ENCODE peak calls at places on chromosomes 1 and 21, in four cellular contexts. Y is HL-60, W is GM12878, K is K562. R is an unnamed sample.

GRCh38 chr1:96256391-96256790 is 465.2 kb upstream of the PTBP2 start:
- DNase-seq in Y (no peak), W (no peak), K (no peak), R (no peak)

GRCh38 chr1:205049479-205049878 is 6.5 kb downstream of the CNTN2 start:
- DNase-seq in Y (no peak), W (no peak), K (no peak), R (no peak)

GRCh38 chr1:184163674-184164470 is 112.3 kb downstream of the TSEN15 start:
- DNase-seq in Y (no peak), W (peak), K (peak), R (peak)

GRCh38 chr1:2480236-2480985 is 4.3 kb downstream of the PLCH2 start:
- DNase-seq in Y (no peak), W (no peak), K (no peak), R (no peak)

GRCh38 chr1:172893146-172893841 is 157.4 kb downstream of the TNFSF18 start:
- DNase-seq in Y (no peak), W (no peak), K (no peak), R (no peak)

GRCh38 chr1:97806336-97806735 is 114.5 kb downstream of the DPYD start:
- DNase-seq in Y (no peak), W (no peak), K (no peak), R (no peak)

GRCh38 chr1:211352985-211353515 is 26.4 kb downstream of the TRAF5 start:
- DNase-seq in Y (peak), W (no peak), K (peak), R (peak)

GRCh38 chr1:199226163-199226562 is 587.3 kb downstream of the PTPRC start:
- DNase-seq in Y (no peak), W (peak), K (no peak), R (no peak)

GRCh38 chr1:229199261-229199850 is 71.6 kb upstream of the RAB4A start:
- DNase-seq in Y (no peak), W (no peak), K (peak), R (no peak)

GRCh38 chr1:161439280-161440232 is 65.7 kb upstream of the FCGR2A start:
- DNase-seq in Y (peak), W (no peak), K (peak), R (peak)

GRCh38 chr21:17660449-17660848 is 47.7 kb upstream of the BTG3 start:
- DNase-seq in Y (no peak), W (no peak), K (no peak), R (no peak)

GRCh38 chr1:2606004-2606805 is 19.6 kb downstream of the PRXL2B start:
- DNase-seq in Y (no peak), W (no peak), K (no peak), R (peak)

GRCh38 chr1:208834346-208835081 is 590.3 kb upstream of the PLXNA2 start:
- DNase-seq in Y (no peak), W (no peak), K (no peak), R (no peak)

GRCh38 chr1:183652107-183652506 is 1.0 kb downstream of the APOBEC4 start:
- DNase-seq in Y (no peak), W (no peak), K (no peak), R (no peak)

GRCh38 chr1:110118636-110119396 is 6.6 kb downstream of the UBL4B start:
- DNase-seq in Y (no peak), W (no peak), K (no peak), R (no peak)

GRCh38 chr1:168266644-168267186 is 14.0 kb upstream of the TBX19 start:
- DNase-seq in Y (no peak), W (no peak), K (peak), R (no peak)

GRCh38 chr1:107844009-107844408 is 121.0 kb downstream of the VAV3 start:
- DNase-seq in Y (no peak), W (no peak), K (no peak), R (no peak)

GRCh38 chr1:1199961-1200875 is 6.2 kb downstream of the TNFRSF18 start:
- DNase-seq in Y (no peak), W (no peak), K (no peak), R (no peak)

GRCh38 chr1:61436016-61436415 is 288.9 kb downstream of the TM2D1 start:
- DNase-seq in Y (no peak), W (no peak), K (no peak), R (no peak)

GRCh38 chr1:61434276-61434675 is 290.7 kb downstream of the TM2D1 start:
- DNase-seq in Y (no peak), W (no peak), K (no peak), R (no peak)

GRCh38 chr1:61433646-61434045 is 291.3 kb downstream of the TM2D1 start:
- DNase-seq in Y (no peak), W (no peak), K (no peak), R (no peak)

GRCh38 chr1:61436491-61437120 is 288.3 kb downstream of the TM2D1 start:
- DNase-seq in Y (no peak), W (no peak), K (no peak), R (no peak)

GRCh38 chr1:61435226-61435625 is 289.7 kb downstream of the TM2D1 start:
- DNase-seq in Y (no peak), W (no peak), K (no peak), R (no peak)
- TF ChIP-seq SPI1 in Y (no peak), W (no peak), K (no peak), R (no peak)

GRCh38 chr1:165185161-165185889 is 171.2 kb downstream of the LMX1A start:
- DNase-seq in Y (no peak), W (no peak), K (no peak), R (no peak)

GRCh38 chr1:165189011-165189410 is 167.5 kb downstream of the LMX1A start:
- DNase-seq in Y (no peak), W (no peak), K (no peak), R (no peak)

GRCh38 chr1:165182975-165183374 is 173.5 kb downstream of the LMX1A start:
- DNase-seq in Y (no peak), W (no peak), K (no peak), R (no peak)

GRCh38 chr1:165187020-165187628 is 169.4 kb downstream of the LMX1A start:
- DNase-seq in Y (no peak), W (no peak), K (no peak), R (no peak)
- TF ChIP-seq SPI1 in Y (no peak), W (no peak), K (no peak), R (no peak)

GRCh38 chr1:54272772-54273091 is 72.8 kb downstream of the MRPL37 start:
- DNase-seq in Y (no peak), W (no peak), K (no peak), R (no peak)

GRCh38 chr1:54274881-54275280 is 74.9 kb downstream of the MRPL37 start:
- DNase-seq in Y (no peak), W (no peak), K (no peak), R (no peak)

GRCh38 chr1:54274448-54274847 is 74.5 kb downstream of the MRPL37 start:
- DNase-seq in Y (no peak), W (no peak), K (no peak), R (no peak)

GRCh38 chr1:54273092-54273836 is 73.3 kb downstream of the MRPL37 start:
- DNase-seq in Y (no peak), W (peak), K (peak), R (no peak)

DNA sequence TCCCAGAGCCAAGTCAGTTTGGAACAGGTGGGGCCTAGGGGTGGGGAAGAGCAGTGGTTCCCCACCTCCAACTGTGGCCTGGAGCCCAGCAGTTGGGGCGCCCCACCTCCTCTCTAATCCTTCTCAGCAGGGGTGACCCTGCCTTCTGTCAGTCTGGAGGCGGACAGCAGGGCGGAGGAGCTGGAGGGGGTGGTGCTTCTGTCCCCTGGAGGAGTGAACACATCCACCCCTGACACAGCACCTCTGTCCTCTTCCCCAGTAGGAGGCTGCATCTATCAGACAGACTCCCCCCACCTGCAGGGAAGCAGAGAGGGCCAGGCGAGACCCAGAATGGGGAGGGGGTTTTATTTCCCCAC is 73.8 kb downstream of the MRPL37 start:
- DNase-seq in Y (no peak), W (no peak), K (peak), R (no peak)
- TF ChIP-seq SPI1 in Y (no peak), W (no peak), K (no peak), R (no peak)

DNA sequence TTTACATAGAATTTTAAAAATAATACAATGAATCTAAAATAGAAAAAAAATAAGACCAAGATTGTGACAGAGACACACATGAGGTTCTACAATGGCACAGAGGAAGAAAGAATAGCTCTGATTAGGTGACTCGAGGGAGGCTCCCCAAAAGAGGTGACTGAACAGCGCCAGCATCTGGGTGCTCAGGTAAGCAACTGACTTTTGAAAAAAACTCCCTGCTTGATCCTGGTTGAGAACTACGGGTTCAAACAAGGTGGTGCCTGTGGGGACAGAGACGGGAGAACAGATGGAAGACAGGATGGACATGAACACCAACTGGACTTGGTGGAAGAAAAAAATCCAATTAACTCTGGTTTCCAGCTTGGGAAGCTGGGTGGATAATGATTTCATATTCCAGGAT is 22.5 kb downstream of the BATF3 start:
- DNase-seq in Y (no peak), W (no peak), K (no peak), R (no peak)
- TF ChIP-seq SPI1 in Y (no peak), W (no peak), K (no peak), R (no peak)

GRCh38 chr1:176033879-176034278 is 173.2 kb downstream of the COP1 start:
- DNase-seq in Y (no peak), W (no peak), K (no peak), R (no peak)
- TF ChIP-seq SPI1 in Y (no peak), W (no peak), K (no peak), R (no peak)

R was measured in GM12891.